ENCODE peak calls at places on chromosomes 11 and 22, in eight cellular contexts. D is esophagus squamous epithelium, V is lower lobe of right lung, T is LNCaP clone FGC, K is tibial artery, U is Peyer's patch, G is small intestine, W is prostate gland. I is an unnamed sample.
A peak's percentile ranks its signal among the peaks of the same experiment; 100 is the strongest.

GRCh38 chr11:71502026-71502425 is 25.0 kb upstream of the KRTAP5-7 start:
- DNase-seq in V (no peak), K (no peak), G (no peak), U (no peak), W (no peak), D (no peak), T (no peak), I (no peak)

GRCh38 chr11:67611704-67612587 is 5.2 kb downstream of the NDUFV1 start:
- DNase-seq in T (no peak), K (no peak), D (no peak), W (no peak), V (peak; percentile 46), U (no peak), G (no peak), I (no peak)

GRCh38 chr11:45232341-45233080 is 53.6 kb downstream of the SYT13 start:
- DNase-seq in V (no peak), G (no peak), U (no peak), D (no peak), K (peak; percentile 21), T (no peak), W (no peak), I (no peak)

GRCh38 chr11:66359662-66360087 is 11.9 kb downstream of the SLC29A2 start:
- DNase-seq in K (no peak), D (no peak), G (no peak), U (no peak), T (no peak), W (no peak), V (no peak), I (no peak)

GRCh38 chr22:44753189-44754042 is 1.0 kb downstream of the ARHGAP8 start:
- DNase-seq in D (no peak), G (peak; percentile 44), T (peak; percentile 46), W (peak; percentile 66), V (no peak), K (no peak), U (no peak), I (no peak)

GRCh38 chr11:123594188-123594901 is 60.1 kb downstream of the SCN3B start:
- DNase-seq in W (no peak), G (peak; percentile 20), U (no peak), D (no peak), T (no peak), K (no peak), V (no peak), I (no peak)

GRCh38 chr11:69201048-69201365 is 45.3 kb downstream of the SMIM38 start:
- DNase-seq in W (no peak), U (no peak), G (no peak), K (no peak), V (no peak), D (no peak), T (no peak), I (no peak)

GRCh38 chr22:26617251-26618199 is at the start of gene CRYBB1:
- DNase-seq in D (no peak), U (peak; percentile 52), T (no peak), G (no peak), V (no peak), K (peak; percentile 68), W (no peak), I (no peak)

GRCh38 chr22:21069375-21069774 is 23.6 kb downstream of the LRRC74B start:
- DNase-seq in V (no peak), U (no peak), G (no peak), W (peak; percentile 49), T (no peak), K (no peak), D (no peak), I (no peak)

GRCh38 chr11:28526406-28526751 is 418.2 kb downstream of the METTL15 start:
- DNase-seq in W (no peak), G (no peak), V (no peak), T (no peak), D (no peak), U (no peak), K (no peak), I (no peak)

GRCh38 chr11:65298131-65298535 is 16.5 kb upstream of the CDC42EP2 start:
- DNase-seq in G (no peak), U (no peak), W (no peak), V (peak; percentile 68), D (no peak), K (peak; percentile 91), T (no peak), I (no peak)

GRCh38 chr11:9266926-9267325 is 1.8 kb upstream of the DENND5A start:
- DNase-seq in G (no peak), K (peak; percentile 54), V (no peak), D (no peak), T (no peak), U (no peak), W (no peak), I (no peak)

GRCh38 chr11:105697291-105697690 is 87.4 kb downstream of the GRIA4 start:
- DNase-seq in V (no peak), D (no peak), T (no peak), G (no peak), W (no peak), K (no peak), U (no peak), I (no peak)

GRCh38 chr11:105696000-105696399 is 86.1 kb downstream of the GRIA4 start:
- DNase-seq in T (no peak), K (no peak), G (no peak), V (no peak), W (no peak), D (no peak), U (no peak), I (no peak)

GRCh38 chr11:105701098-105701497 is 91.2 kb downstream of the GRIA4 start:
- DNase-seq in T (peak; percentile 98), W (peak; percentile 54), V (no peak), U (no peak), K (no peak), G (no peak), D (no peak), I (no peak)

GRCh38 chr11:105699203-105699602 is 89.3 kb downstream of the GRIA4 start:
- DNase-seq in V (no peak), G (no peak), D (no peak), U (no peak), T (no peak), W (no peak), K (no peak), I (no peak)
- H3K4me3 ChIP-seq in V (no peak overlapping the region), G (no peak overlapping the region), D (no peak overlapping the region), U (no peak overlapping the region), T (no peak overlapping the region), W (no peak overlapping the region), K (no peak overlapping the region), I (no peak overlapping the region)

DNA sequence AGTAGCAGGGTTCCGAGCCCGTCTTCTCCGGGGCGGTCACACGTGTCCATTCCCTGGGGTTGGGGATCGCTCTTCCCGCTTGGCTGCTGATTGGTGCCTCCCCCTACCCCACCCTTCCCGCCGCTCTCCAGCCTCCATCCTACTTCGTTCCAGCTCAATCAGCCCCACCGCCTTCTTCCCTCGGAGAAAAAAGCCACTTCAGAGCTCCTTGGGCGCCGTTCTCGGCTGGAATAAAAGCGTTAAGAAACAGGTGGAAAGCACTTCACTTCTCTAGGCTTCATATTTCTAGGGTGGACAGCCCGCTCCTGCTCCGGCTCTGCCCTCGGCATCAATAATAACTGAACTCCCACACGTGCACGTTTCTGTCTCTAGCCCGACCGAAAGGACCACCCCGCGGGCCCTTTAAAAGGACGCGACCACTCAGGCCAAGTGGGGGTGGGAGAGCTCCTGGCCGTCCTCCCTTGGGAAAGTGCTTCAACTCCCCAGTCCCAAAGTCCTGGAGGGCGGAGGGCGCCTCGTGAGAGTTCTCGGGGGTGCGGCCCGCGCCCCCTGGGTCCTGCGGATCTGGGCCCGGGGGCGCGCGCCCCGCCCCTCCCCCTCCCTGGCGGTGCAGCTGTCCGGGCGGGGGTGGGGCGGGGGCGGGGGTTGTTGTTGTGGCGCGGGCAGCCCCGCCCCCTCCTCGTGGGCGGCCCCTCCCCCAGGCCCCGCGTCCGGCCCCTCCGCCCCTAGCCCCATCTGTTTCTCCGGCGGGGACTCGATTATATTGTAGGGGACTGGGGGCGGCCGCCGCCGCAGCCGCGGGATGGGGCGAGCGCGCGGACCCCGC is at the start of gene CECR2:
- DNase-seq in D (no peak), V (peak; percentile 72), W (no peak), K (no peak), G (no peak), U (no peak), T (no peak), I (no peak)
- H3K4me3 ChIP-seq in D (peak within 1 kb of the TSS; percentile 36), V (peak within 1 kb of the TSS; percentile 65), W (peak within 1 kb of the TSS; percentile 80), K (peak within 1 kb of the TSS; percentile 29), G (peak within 1 kb of the TSS; percentile 55), U (peak within 1 kb of the TSS; percentile 59), T (peak within 1 kb of the TSS; percentile 60), I (no peak within 1 kb of the TSS)

DNA sequence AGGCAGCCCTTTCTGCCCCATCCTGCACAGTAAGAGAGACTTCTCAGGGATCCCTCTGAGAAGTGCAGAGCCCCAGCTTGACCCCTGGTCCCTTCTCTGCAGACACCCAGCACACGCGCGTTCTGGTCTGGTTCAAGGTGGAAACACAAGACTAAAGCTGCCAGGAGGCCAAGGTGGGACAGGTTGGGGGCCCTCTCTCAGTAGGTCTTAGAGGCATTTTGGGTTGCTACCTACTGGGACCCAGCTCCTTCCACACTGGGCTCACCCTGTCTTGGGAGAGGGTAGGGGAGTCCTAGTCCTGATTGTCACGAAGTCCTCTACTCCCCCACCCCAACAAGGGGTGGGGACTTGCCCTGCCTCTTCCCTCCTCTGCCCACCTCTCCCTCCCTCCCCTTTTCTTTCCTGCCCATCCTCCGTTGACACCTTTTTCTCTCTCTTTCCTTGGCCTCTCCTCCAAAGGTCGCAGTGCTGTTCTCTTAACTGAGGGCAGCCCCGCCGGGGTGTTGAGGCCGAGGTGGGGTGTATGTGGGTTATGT is 763 bp upstream of the SOX10 start:
- DNase-seq in D (no peak), W (no peak), K (no peak), V (no peak), G (no peak), U (no peak), T (no peak), I (no peak)
- H3K4me3 ChIP-seq in D (no peak overlapping the region), W (no peak overlapping the region), K (no peak overlapping the region), V (no peak overlapping the region), G (no peak overlapping the region), U (no peak overlapping the region), T (no peak overlapping the region), I (no peak overlapping the region)

GRCh38 chr11:46362146-46363030 is 15.1 kb downstream of the DGKZ start:
- DNase-seq in G (no peak), W (no peak), V (no peak), D (no peak), U (no peak), K (no peak), T (no peak), I (no peak)

GRCh38 chr11:46359936-46360335 is 12.7 kb downstream of the DGKZ start:
- DNase-seq in G (no peak), W (no peak), K (no peak), U (no peak), T (no peak), V (no peak), D (no peak), I (no peak)

GRCh38 chr11:46361283-46362145 is 14.3 kb downstream of the DGKZ start:
- DNase-seq in V (peak; percentile 83), K (peak; percentile 90), T (no peak), U (peak; percentile 62), W (no peak), D (no peak), G (no peak), I (peak; percentile 67)

GRCh38 chr11:46363031-46363407 is 15.8 kb downstream of the DGKZ start:
- DNase-seq in T (no peak), K (peak; percentile 81), U (no peak), G (no peak), W (no peak), D (no peak), V (peak; percentile 85), I (no peak)

DNA sequence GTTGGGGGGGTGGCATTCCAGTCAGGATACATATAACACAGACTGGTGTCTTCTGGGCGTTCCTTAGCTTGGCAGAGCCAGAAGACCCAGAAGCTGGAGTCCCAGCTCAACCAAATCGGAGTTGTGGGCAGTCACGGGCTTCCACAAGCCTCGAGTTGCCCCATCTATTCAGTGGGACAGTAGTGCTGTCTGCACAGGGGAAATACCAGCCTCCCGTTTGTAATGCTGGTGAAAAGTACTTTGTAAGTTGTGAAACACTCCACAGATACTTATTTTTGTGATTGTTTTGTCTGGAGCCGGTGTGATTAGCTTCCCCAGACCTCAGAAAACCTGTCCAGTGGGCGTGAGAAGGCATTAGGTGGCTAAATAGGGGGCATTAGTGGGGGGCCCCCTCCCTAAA is 13.6 kb downstream of the DGKZ start:
- DNase-seq in G (no peak), T (no peak), V (peak; percentile 56), K (no peak), D (no peak), W (no peak), U (no peak), I (no peak)
- H3K4me3 ChIP-seq in G (no peak overlapping the region), T (no peak overlapping the region), V (peak overlapping the region; percentile 50), K (peak overlapping the region; percentile 40), D (peak overlapping the region; percentile 36), W (peak overlapping the region; percentile 6), U (peak overlapping the region; percentile 35), I (peak overlapping the region; percentile 45)